ENCODE peak calls at places on chromosomes 4 and X, in six cellular contexts. One of them, this sample, is unnamed.

GRCh38 chrX:108186811-108187210 is 95.2 kb downstream of the ATG4A start:
- DNase-seq in cardiac muscle cell: peak
- DNase-seq in A549: peak
- DNase-seq in mucosa of descending colon: no peak
- DNase-seq in heart left ventricle: no peak
- DNase-seq in IMR-90: peak
- DNase-seq in this sample: no peak

GRCh38 chr4:92303621-92304027 is at the start of gene GRID2:
- DNase-seq in cardiac muscle cell: peak
- DNase-seq in A549: no peak
- DNase-seq in mucosa of descending colon: no peak
- DNase-seq in heart left ventricle: no peak
- DNase-seq in IMR-90: peak
- DNase-seq in this sample: no peak

GRCh38 chrX:134246282-134246681 is 9.3 kb downstream of the CCDC160 start:
- DNase-seq in cardiac muscle cell: peak
- DNase-seq in A549: no peak
- DNase-seq in mucosa of descending colon: no peak
- DNase-seq in heart left ventricle: no peak
- DNase-seq in IMR-90: no peak
- DNase-seq in this sample: no peak

GRCh38 chr4:28730304-28730703 is 1869.7 kb downstream of the STIM2 start:
- DNase-seq in cardiac muscle cell: no peak
- DNase-seq in A549: no peak
- DNase-seq in mucosa of descending colon: no peak
- DNase-seq in heart left ventricle: no peak
- DNase-seq in IMR-90: no peak
- DNase-seq in this sample: no peak

GRCh38 chrX:123361371-123361770 is 177.3 kb downstream of the GRIA3 start:
- DNase-seq in cardiac muscle cell: no peak
- DNase-seq in A549: no peak
- DNase-seq in mucosa of descending colon: no peak
- DNase-seq in heart left ventricle: no peak
- DNase-seq in IMR-90: no peak
- DNase-seq in this sample: no peak

GRCh38 chr4:40514409-40515025 is 115.1 kb downstream of the RBM47 start:
- DNase-seq in cardiac muscle cell: no peak
- DNase-seq in A549: peak
- DNase-seq in mucosa of descending colon: peak
- DNase-seq in heart left ventricle: no peak
- DNase-seq in IMR-90: no peak
- DNase-seq in this sample: no peak

GRCh38 chr4:155703486-155704227 is 37.0 kb downstream of the GUCY1A1 start:
- DNase-seq in cardiac muscle cell: no peak
- DNase-seq in A549: no peak
- DNase-seq in mucosa of descending colon: no peak
- DNase-seq in heart left ventricle: no peak
- DNase-seq in IMR-90: peak
- DNase-seq in this sample: no peak

GRCh38 chrX:45850197-45850774 is 649.6 kb upstream of the DIPK2B start:
- DNase-seq in cardiac muscle cell: no peak
- DNase-seq in A549: peak
- DNase-seq in mucosa of descending colon: no peak
- DNase-seq in heart left ventricle: no peak
- DNase-seq in IMR-90: no peak
- DNase-seq in this sample: no peak

GRCh38 chr4:169229571-169230028 is 41.2 kb downstream of the SH3RF1 start:
- DNase-seq in cardiac muscle cell: peak
- DNase-seq in A549: peak
- DNase-seq in mucosa of descending colon: no peak
- DNase-seq in heart left ventricle: peak
- DNase-seq in IMR-90: peak
- DNase-seq in this sample: peak

GRCh38 chr4:169109276-169109675 is 99.2 kb upstream of the CBR4 start:
- DNase-seq in cardiac muscle cell: no peak
- DNase-seq in A549: no peak
- DNase-seq in mucosa of descending colon: no peak
- DNase-seq in heart left ventricle: no peak
- DNase-seq in IMR-90: no peak
- DNase-seq in this sample: no peak

GRCh38 chr4:113837397-113837796 is 75.9 kb upstream of the CAMK2D start:
- DNase-seq in cardiac muscle cell: peak
- DNase-seq in A549: peak
- DNase-seq in mucosa of descending colon: no peak
- DNase-seq in heart left ventricle: no peak
- DNase-seq in IMR-90: peak
- DNase-seq in this sample: peak

GRCh38 chr4:140188975-140189374 is 35.0 kb upstream of the MAML3 start:
- DNase-seq in cardiac muscle cell: peak
- DNase-seq in A549: no peak
- DNase-seq in mucosa of descending colon: no peak
- DNase-seq in heart left ventricle: no peak
- DNase-seq in IMR-90: peak
- DNase-seq in this sample: peak

GRCh38 chr4:150211821-150212445 is 133.7 kb downstream of the DCLK2 start:
- DNase-seq in cardiac muscle cell: no peak
- DNase-seq in A549: no peak
- DNase-seq in mucosa of descending colon: no peak
- DNase-seq in heart left ventricle: no peak
- DNase-seq in IMR-90: no peak
- DNase-seq in this sample: peak

GRCh38 chr4:96593422-96593821 is 753.5 kb downstream of the PDHA2 start:
- DNase-seq in cardiac muscle cell: peak
- DNase-seq in A549: no peak
- DNase-seq in mucosa of descending colon: no peak
- DNase-seq in heart left ventricle: no peak
- DNase-seq in IMR-90: no peak
- DNase-seq in this sample: no peak

GRCh38 chr4:153249199-153250154 is 45.2 kb downstream of the TRIM2 start:
- DNase-seq in cardiac muscle cell: peak
- DNase-seq in A549: no peak
- DNase-seq in mucosa of descending colon: peak
- DNase-seq in heart left ventricle: peak
- DNase-seq in IMR-90: peak
- DNase-seq in this sample: no peak

GRCh38 chr4:8471211-8471875 is 30.8 kb downstream of the TRMT44 start:
- DNase-seq in cardiac muscle cell: no peak
- DNase-seq in A549: no peak
- DNase-seq in mucosa of descending colon: no peak
- DNase-seq in heart left ventricle: no peak
- DNase-seq in IMR-90: no peak
- DNase-seq in this sample: no peak

GRCh38 chr4:78880874-78881492 is 58.3 kb downstream of the PAQR3 start:
- DNase-seq in cardiac muscle cell: no peak
- DNase-seq in A549: no peak
- DNase-seq in mucosa of descending colon: no peak
- DNase-seq in heart left ventricle: no peak
- DNase-seq in IMR-90: no peak
- DNase-seq in this sample: no peak

GRCh38 chr4:17018013-17018412 is 119.6 kb upstream of the LDB2 start:
- DNase-seq in cardiac muscle cell: peak
- DNase-seq in A549: no peak
- DNase-seq in mucosa of descending colon: no peak
- DNase-seq in heart left ventricle: no peak
- DNase-seq in IMR-90: no peak
- DNase-seq in this sample: no peak

GRCh38 chr4:147829401-147830101 is 97.7 kb downstream of the ARHGAP10 start:
- DNase-seq in cardiac muscle cell: peak
- DNase-seq in A549: no peak
- DNase-seq in mucosa of descending colon: no peak
- DNase-seq in heart left ventricle: peak
- DNase-seq in IMR-90: peak
- DNase-seq in this sample: no peak

GRCh38 chrX:19350831-19351447 is 7.2 kb downstream of the PDHA1 start:
- DNase-seq in cardiac muscle cell: no peak
- DNase-seq in A549: no peak
- DNase-seq in mucosa of descending colon: no peak
- DNase-seq in heart left ventricle: no peak
- DNase-seq in IMR-90: no peak
- DNase-seq in this sample: no peak

GRCh38 chr4:108940086-108941033 is 177.5 kb upstream of the ETNPPL start:
- DNase-seq in cardiac muscle cell: no peak
- DNase-seq in A549: no peak
- DNase-seq in mucosa of descending colon: no peak
- DNase-seq in heart left ventricle: no peak
- DNase-seq in IMR-90: peak
- DNase-seq in this sample: no peak

GRCh38 chrX:41906515-41907165 is 16.7 kb downstream of the CASK start:
- DNase-seq in cardiac muscle cell: peak
- DNase-seq in A549: peak
- DNase-seq in mucosa of descending colon: no peak
- DNase-seq in heart left ventricle: no peak
- DNase-seq in IMR-90: no peak
- DNase-seq in this sample: no peak

GRCh38 chr4:74440356-74440755 is 4.6 kb upstream of the AREG start:
- DNase-seq in cardiac muscle cell: no peak
- DNase-seq in A549: no peak
- DNase-seq in mucosa of descending colon: no peak
- DNase-seq in heart left ventricle: no peak
- DNase-seq in IMR-90: no peak
- DNase-seq in this sample: no peak

GRCh38 chr4:105572296-105572695 is 19.9 kb downstream of the ARHGEF38 start:
- DNase-seq in cardiac muscle cell: no peak
- DNase-seq in A549: no peak
- DNase-seq in mucosa of descending colon: no peak
- DNase-seq in heart left ventricle: no peak
- DNase-seq in IMR-90: no peak
- DNase-seq in this sample: no peak

GRCh38 chr4:4455199-4455865 is 68.4 kb downstream of the NSG1 start:
- DNase-seq in cardiac muscle cell: no peak
- DNase-seq in A549: no peak
- DNase-seq in mucosa of descending colon: no peak
- DNase-seq in heart left ventricle: no peak
- DNase-seq in IMR-90: no peak
- DNase-seq in this sample: no peak

GRCh38 chr4:158722291-158722916 is 792 bp downstream of the PPID start:
- DNase-seq in cardiac muscle cell: peak
- DNase-seq in A549: peak
- DNase-seq in mucosa of descending colon: no peak
- DNase-seq in heart left ventricle: no peak
- DNase-seq in IMR-90: peak
- DNase-seq in this sample: no peak

GRCh38 chr4:162498168-162498567 is 334.4 kb upstream of the FSTL5 start:
- DNase-seq in cardiac muscle cell: peak
- DNase-seq in A549: no peak
- DNase-seq in mucosa of descending colon: no peak
- DNase-seq in heart left ventricle: peak
- DNase-seq in IMR-90: no peak
- DNase-seq in this sample: no peak

GRCh38 chrX:57595381-57595811 is 3.6 kb downstream of the ZXDB start:
- DNase-seq in cardiac muscle cell: peak
- DNase-seq in A549: peak
- DNase-seq in mucosa of descending colon: no peak
- DNase-seq in heart left ventricle: no peak
- DNase-seq in IMR-90: peak
- DNase-seq in this sample: peak

GRCh38 chr4:1721666-1722550 is 587 bp downstream of the TACC3 start:
- DNase-seq in cardiac muscle cell: no peak
- DNase-seq in A549: no peak
- DNase-seq in mucosa of descending colon: peak
- DNase-seq in heart left ventricle: no peak
- DNase-seq in IMR-90: no peak
- DNase-seq in this sample: no peak

GRCh38 chrX:69153060-69153730 is 12.1 kb downstream of the PJA1 start:
- DNase-seq in cardiac muscle cell: peak
- DNase-seq in A549: no peak
- DNase-seq in mucosa of descending colon: no peak
- DNase-seq in heart left ventricle: no peak
- DNase-seq in IMR-90: peak
- DNase-seq in this sample: no peak

GRCh38 chrX:153900806-153901752 is 3.4 kb upstream of the AVPR2 start:
- DNase-seq in cardiac muscle cell: peak
- DNase-seq in A549: peak
- DNase-seq in mucosa of descending colon: no peak
- DNase-seq in heart left ventricle: peak
- DNase-seq in IMR-90: peak
- DNase-seq in this sample: peak
- H3K4me3 ChIP-seq in cardiac muscle cell: no peak
- H3K4me3 ChIP-seq in A549: no peak
- H3K4me3 ChIP-seq in mucosa of descending colon: no peak
- H3K4me3 ChIP-seq in heart left ventricle: no peak
- H3K4me3 ChIP-seq in IMR-90: no peak
- H3K4me3 ChIP-seq in this sample: no peak

GRCh38 chrX:115898382-115899001 is 272.1 kb upstream of the AGTR2 start:
- DNase-seq in cardiac muscle cell: no peak
- DNase-seq in A549: peak
- DNase-seq in mucosa of descending colon: no peak
- DNase-seq in heart left ventricle: peak
- DNase-seq in IMR-90: peak
- DNase-seq in this sample: no peak
- TF ChIP-seq CTCF in cardiac muscle cell: no peak
- TF ChIP-seq CTCF in A549: no peak
- TF ChIP-seq CTCF in mucosa of descending colon: no peak
- TF ChIP-seq CTCF in heart left ventricle: peak
- TF ChIP-seq CTCF in IMR-90: peak
- TF ChIP-seq CTCF in this sample: peak

DNA sequence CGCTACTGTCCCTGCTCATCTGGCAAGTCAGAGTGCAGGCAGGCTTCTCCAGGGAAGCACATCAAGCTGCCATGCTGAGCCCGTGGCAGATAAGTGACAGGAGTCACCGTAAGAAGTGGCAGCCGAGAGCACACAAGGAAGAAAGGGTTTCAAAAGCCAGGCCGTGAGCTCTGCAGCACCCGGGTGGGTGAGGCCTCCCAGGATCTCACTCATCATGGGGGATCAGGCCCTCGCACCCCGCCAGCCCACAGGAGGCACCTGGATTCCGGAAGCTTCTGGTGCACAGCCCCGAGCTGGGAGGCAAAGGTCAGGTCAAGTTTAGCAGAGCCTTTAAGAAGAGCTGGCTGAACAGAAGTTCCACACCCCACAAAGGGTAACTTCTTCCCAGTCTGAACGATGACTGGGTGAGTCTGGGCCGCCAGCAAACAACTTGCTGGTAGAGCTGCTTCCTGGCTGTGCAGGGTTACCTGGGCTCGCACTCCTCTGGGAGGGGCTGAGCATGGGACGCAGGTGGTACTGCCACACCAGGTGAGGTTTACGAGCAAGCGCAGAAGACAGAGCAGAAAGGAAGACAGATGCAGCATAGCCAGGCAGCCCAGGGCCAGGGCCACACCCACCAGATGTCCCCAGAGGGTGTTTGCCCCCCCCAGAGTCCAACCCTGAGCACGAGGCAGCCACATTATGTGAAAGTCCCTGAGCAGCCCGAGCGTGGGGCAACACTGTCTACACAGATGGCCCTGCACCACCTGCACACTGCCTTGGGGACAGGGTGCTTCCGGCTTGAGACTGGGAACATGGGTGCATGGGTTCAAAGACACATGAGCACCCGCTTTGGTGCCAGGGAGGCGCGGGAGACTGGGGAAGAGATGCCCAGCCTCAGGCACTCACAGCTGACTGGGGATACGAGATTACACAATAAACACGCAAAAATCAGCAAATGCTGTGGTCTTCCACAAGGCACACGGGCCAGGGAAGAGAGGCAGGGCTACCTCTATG is 7.7 kb downstream of the CCNQ start:
- DNase-seq in cardiac muscle cell: no peak
- DNase-seq in A549: no peak
- DNase-seq in mucosa of descending colon: no peak
- DNase-seq in heart left ventricle: no peak
- DNase-seq in IMR-90: no peak
- DNase-seq in this sample: no peak
- H3K4me3 ChIP-seq in cardiac muscle cell: no peak
- H3K4me3 ChIP-seq in A549: no peak
- H3K4me3 ChIP-seq in mucosa of descending colon: no peak
- H3K4me3 ChIP-seq in heart left ventricle: no peak
- H3K4me3 ChIP-seq in IMR-90: no peak
- H3K4me3 ChIP-seq in this sample: no peak

GRCh38 chrX:8748855-8749254 is 16.9 kb upstream of the ANOS1 start:
- DNase-seq in cardiac muscle cell: peak
- DNase-seq in A549: peak
- DNase-seq in mucosa of descending colon: no peak
- DNase-seq in heart left ventricle: no peak
- DNase-seq in IMR-90: peak
- DNase-seq in this sample: no peak
- TF ChIP-seq CTCF in cardiac muscle cell: peak
- TF ChIP-seq CTCF in A549: peak
- TF ChIP-seq CTCF in mucosa of descending colon: peak
- TF ChIP-seq CTCF in heart left ventricle: peak
- TF ChIP-seq CTCF in IMR-90: peak
- TF ChIP-seq CTCF in this sample: peak